ENCODE peak calls at places on chromosomes 12 and 14, in five cellular contexts. G, Z, P, Q and D are unnamed samples.

GRCh38 chr12:120640840-120641833 is 711 bp downstream of the CABP1 start:
- DNase-seq in Q (peak), G (peak), Z (peak), P (peak), D (no peak)

GRCh38 chr14:79420725-79421124 is 790.6 kb downstream of the DIO2 start:
- DNase-seq in Z (no peak), Q (no peak), G (no peak), P (no peak), D (no peak)

GRCh38 chr12:12349711-12350665 is at the start of gene MANSC1:
- DNase-seq in G (peak), Q (peak), P (peak), Z (peak), D (peak)

GRCh38 chr12:123398918-123399617 is 15.1 kb downstream of the KMT5A start:
- DNase-seq in Q (no peak), Z (no peak), G (no peak), P (no peak), D (peak)

GRCh38 chr12:64229240-64229639 is 7.1 kb upstream of the KICS2 start:
- DNase-seq in Z (no peak), P (no peak), Q (no peak), G (no peak), D (no peak)

GRCh38 chr12:66733839-66734238 is 55.0 kb upstream of the GRIP1 start:
- DNase-seq in Q (no peak), Z (no peak), G (no peak), P (no peak), D (no peak)

GRCh38 chr12:126874427-126875026 is 1392.4 kb upstream of the TMEM132C start:
- DNase-seq in G (no peak), P (peak), Z (peak), Q (no peak), D (peak)

GRCh38 chr12:130998136-130998535 is 44.4 kb downstream of the ADGRD1 start:
- DNase-seq in P (no peak), Z (no peak), Q (no peak), G (no peak), D (no peak)

GRCh38 chr14:95862243-95862642 is 14.4 kb upstream of the TUNAR start:
- DNase-seq in Z (peak), P (no peak), Q (no peak), G (peak), D (no peak)

GRCh38 chr12:103495158-103495782 is 498 bp downstream of the C12orf42 start:
- DNase-seq in G (no peak), P (peak), Q (no peak), Z (peak), D (no peak)

GRCh38 chr12:125742413-125742812 is 677.2 kb downstream of the AACS start:
- DNase-seq in Z (no peak), G (no peak), P (no peak), Q (no peak), D (peak)

GRCh38 chr12:94710933-94711332 is 60.6 kb upstream of the TMCC3 start:
- DNase-seq in Z (no peak), Q (no peak), G (peak), P (no peak), D (no peak)

GRCh38 chr12:86212970-86213369 is 43.2 kb downstream of the MGAT4C start:
- DNase-seq in G (no peak), Q (no peak), P (no peak), Z (no peak), D (no peak)

GRCh38 chr14:104598039-104598438 is 6.5 kb downstream of the TMEM179 start:
- DNase-seq in P (no peak), G (no peak), Z (no peak), Q (no peak), D (no peak)

GRCh38 chr14:105927094-105927475 is 400.7 kb downstream of the TMEM121 start:
- DNase-seq in P (no peak), G (no peak), Z (no peak), Q (no peak), D (peak)

GRCh38 chr12:121334513-121335343 is 17.5 kb downstream of the ANAPC5 start:
- DNase-seq in P (no peak), Z (peak), G (peak), Q (peak), D (peak)

GRCh38 chr12:104546575-104546974 is 89.8 kb downstream of the CHST11 start:
- DNase-seq in G (no peak), Z (no peak), P (no peak), Q (peak), D (no peak)

GRCh38 chr14:100739306-100739705 is 12.6 kb downstream of the DLK1 start:
- DNase-seq in P (no peak), G (no peak), Z (no peak), Q (no peak), D (no peak)

GRCh38 chr12:98870521-98870920 is 225.4 kb downstream of the APAF1 start:
- DNase-seq in Z (no peak), P (no peak), Q (no peak), G (no peak), D (peak)

GRCh38 chr12:91178801-91179200 is 3.8 kb downstream of the DCN start:
- DNase-seq in Z (no peak), Q (no peak), G (no peak), P (no peak), D (no peak)

GRCh38 chr12:91179315-91179714 is 3.3 kb downstream of the DCN start:
- DNase-seq in Z (no peak), G (peak), Q (no peak), P (no peak), D (no peak)

GRCh38 chr12:91180162-91180561 is 2.5 kb downstream of the DCN start:
- DNase-seq in G (no peak), P (no peak), Z (no peak), Q (no peak), D (no peak)

GRCh38 chr12:91178139-91178561 is 4.5 kb downstream of the DCN start:
- DNase-seq in Z (peak), P (no peak), G (peak), Q (no peak), D (no peak)

DNA sequence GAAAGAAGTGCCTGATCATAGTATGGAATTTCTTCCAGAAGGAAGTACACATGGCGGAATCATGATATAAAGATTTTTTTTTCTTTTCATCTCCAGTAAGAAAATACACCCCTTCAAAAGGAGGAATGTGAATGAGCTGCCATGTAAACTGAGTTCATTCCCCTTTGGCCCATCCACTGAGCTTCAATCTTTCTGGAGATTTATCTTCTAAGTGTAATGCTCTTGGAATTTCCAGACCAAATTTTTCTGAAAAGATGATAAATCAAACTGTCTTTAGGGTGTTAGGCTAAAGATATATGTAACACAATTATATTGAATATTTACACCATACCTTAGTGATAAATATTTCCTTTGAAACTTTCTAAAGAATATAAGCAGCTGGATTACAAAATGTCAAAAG is 5.2 kb downstream of the DCN start:
- DNase-seq in Z (no peak), Q (no peak), G (peak), P (no peak), D (no peak)
- H3K4me3 ChIP-seq in Z (no peak), Q (no peak), G (peak), P (no peak), D (peak)

GRCh38 chr12:124731869-124732268 is 131.8 kb downstream of the SCARB1 start:
- DNase-seq in P (no peak), G (no peak), Z (no peak), Q (no peak), D (no peak)

GRCh38 chr12:124732275-124733075 is 131.2 kb downstream of the SCARB1 start:
- DNase-seq in G (no peak), Q (no peak), Z (no peak), P (no peak), D (no peak)

GRCh38 chr12:124736115-124737039 is 127.3 kb downstream of the SCARB1 start:
- DNase-seq in P (no peak), G (no peak), Q (no peak), Z (no peak), D (no peak)

GRCh38 chr12:124733086-124733485 is 130.6 kb downstream of the SCARB1 start:
- DNase-seq in P (no peak), Z (no peak), Q (no peak), G (no peak), D (no peak)

DNA sequence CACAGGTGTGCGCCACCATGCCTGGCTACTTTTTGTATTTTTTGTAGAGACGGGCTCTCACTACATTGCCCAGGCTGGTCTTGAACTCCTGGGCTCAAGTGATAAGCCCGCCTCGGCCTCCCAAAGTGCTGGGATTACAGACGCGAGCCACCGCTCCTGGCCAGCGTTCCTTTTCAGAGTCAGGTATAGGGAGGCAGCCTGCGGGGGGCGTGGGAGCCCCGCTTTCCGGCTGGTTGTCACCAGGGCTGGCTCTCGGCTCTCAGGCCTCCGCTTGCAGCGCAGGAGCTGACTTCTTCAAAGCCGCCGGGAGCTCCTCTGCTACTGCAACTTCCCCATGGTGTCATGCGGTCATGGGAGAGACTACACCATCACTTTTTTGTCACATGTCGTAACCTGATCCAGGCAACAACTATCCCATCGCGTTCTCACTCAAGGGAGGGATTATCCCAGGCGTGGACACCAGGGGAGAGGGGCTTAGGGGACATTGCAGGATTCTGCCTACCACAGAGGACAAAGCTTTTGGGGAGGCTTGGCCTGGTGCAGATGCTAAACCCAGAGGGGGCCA is 129.4 kb downstream of the SCARB1 start:
- DNase-seq in P (no peak), G (peak), Z (no peak), Q (no peak), D (no peak)
- TF ChIP-seq CTCF in P (no peak), G (no peak), Z (no peak), Q (no peak), D (no peak)

DNA sequence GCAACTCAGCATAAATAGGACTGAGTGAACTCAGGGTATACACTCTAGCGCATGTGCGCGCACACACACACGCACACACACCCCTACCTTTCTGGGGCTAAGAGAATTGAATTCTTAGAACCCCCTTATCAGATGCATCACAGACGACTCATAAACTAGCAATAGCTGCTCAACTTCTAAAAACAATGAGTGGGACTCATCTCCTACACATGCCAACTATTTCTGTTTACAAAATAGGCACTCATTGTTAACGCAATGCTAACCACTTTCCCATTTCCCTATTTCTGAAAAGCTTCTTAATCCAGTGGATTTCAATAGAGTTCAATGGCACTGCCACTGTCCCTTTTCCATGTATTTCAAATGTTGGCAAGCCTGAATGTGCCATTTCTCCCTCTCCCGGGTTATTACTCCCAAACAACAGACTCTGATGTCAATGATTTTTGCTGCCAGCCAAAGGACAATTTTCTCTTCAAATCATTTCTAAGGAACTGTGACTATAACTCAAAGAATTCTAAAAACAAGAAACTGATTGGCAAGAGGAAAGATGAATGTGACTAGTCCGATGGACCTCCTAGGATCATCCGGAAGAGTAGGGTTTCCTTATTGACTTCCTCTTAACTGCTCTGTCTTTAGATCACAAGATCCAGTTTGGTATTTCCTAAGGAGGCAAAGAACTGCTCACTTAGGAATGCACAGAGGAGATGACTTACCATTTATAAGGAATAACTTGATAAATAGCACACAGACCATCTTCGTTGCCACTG is 48.8 kb downstream of the SLC38A1 start:
- DNase-seq in G (peak), P (peak), Z (no peak), Q (no peak), D (no peak)
- H3K4me3 ChIP-seq in G (no peak), P (peak), Z (no peak), Q (no peak), D (no peak)

GRCh38 chr12:6753772-6754356 is 923 bp upstream of the MLF2 start:
- DNase-seq in P (no peak), Z (peak), G (no peak), Q (no peak), D (no peak)
- TF ChIP-seq CTCF in P (no peak), Z (no peak), G (peak), Q (no peak), D (no peak)

GRCh38 chr14:72301352-72301751 is 369.1 kb downstream of the RGS6 start:
- DNase-seq in Q (no peak), Z (no peak), P (no peak), G (no peak), D (no peak)

GRCh38 chr14:72305555-72305954 is 373.3 kb downstream of the RGS6 start:
- DNase-seq in Q (no peak), P (no peak), Z (no peak), G (no peak), D (no peak)

DNA sequence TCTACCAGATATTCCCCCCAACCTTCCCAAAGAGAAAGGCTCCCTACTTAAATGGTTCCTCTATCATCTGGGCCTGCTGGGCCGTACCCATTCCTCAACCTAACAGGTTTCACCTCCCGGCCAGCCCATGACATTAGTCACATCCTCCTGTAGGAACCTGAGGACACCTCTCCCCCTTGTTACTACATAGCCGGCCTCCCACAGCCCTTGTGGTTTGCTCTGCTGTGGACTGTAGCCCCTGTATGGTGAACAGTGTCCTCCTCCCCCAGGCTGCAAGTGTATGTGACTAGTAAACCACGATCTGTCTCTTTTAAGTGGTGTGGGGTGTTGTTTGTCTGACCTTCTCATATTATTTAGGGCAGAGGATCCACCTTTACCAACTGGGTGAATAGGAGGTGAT is 371.7 kb downstream of the RGS6 start:
- DNase-seq in G (no peak), P (no peak), Z (no peak), Q (no peak), D (no peak)
- H3K4me3 ChIP-seq in G (no peak), P (no peak), Z (no peak), Q (no peak), D (no peak)